ENCODE peak calls at places on chromosomes 2 and 18, in six cellular contexts. J is endothelial cell of umbilical vein; V is heart left ventricle; G is tibial artery; C is upper lobe of right lung; B is CD4-positive, alpha-beta T cell. I is an unnamed sample.

GRCh38 chr2:13819896-13820295 is 812.6 kb upstream of the LRATD1 start:
- DNase-seq in J (no peak), V (no peak), G (no peak), C (no peak), B (no peak), I (no peak)

GRCh38 chr2:237278593-237278992 is 135.4 kb downstream of the COL6A3 start:
- DNase-seq in J (no peak), V (peak), G (peak), C (no peak), B (no peak), I (no peak)

GRCh38 chr2:39996653-39997080 is 217.6 kb upstream of the THUMPD2 start:
- DNase-seq in J (peak), V (no peak), G (no peak), C (no peak), B (no peak), I (peak)

GRCh38 chr18:51195602-51196115 is 1.8 kb downstream of the MEX3C start:
- DNase-seq in J (peak), V (peak), G (no peak), C (no peak), B (no peak), I (peak)

GRCh38 chr18:27057459-27058302 is 127.4 kb downstream of the CHST9 start:
- DNase-seq in J (no peak), V (no peak), G (no peak), C (no peak), B (no peak), I (no peak)

GRCh38 chr2:72316774-72317173 is 169.1 kb upstream of the CYP26B1 start:
- DNase-seq in J (no peak), V (no peak), G (no peak), C (no peak), B (no peak), I (no peak)

GRCh38 chr2:71716697-71717624 is 263.6 kb downstream of the DYSF start:
- DNase-seq in J (peak), V (peak), G (peak), C (peak), B (no peak), I (peak)

GRCh38 chr2:36451512-36451911 is 95.9 kb downstream of the CRIM1 start:
- DNase-seq in J (no peak), V (no peak), G (no peak), C (no peak), B (no peak), I (no peak)

GRCh38 chr2:42385225-42385624 is 24.2 kb upstream of the COX7A2L start:
- DNase-seq in J (no peak), V (no peak), G (no peak), C (no peak), B (no peak), I (peak)

GRCh38 chr2:196610796-196611195 is 28.7 kb upstream of the CCDC150 start:
- DNase-seq in J (no peak), V (no peak), G (no peak), C (no peak), B (no peak), I (no peak)

GRCh38 chr2:183678908-183679307 is 554.7 kb downstream of the NUP35 start:
- DNase-seq in J (no peak), V (no peak), G (no peak), C (no peak), B (no peak), I (no peak)

GRCh38 chr2:43559391-43560230 is 36.2 kb downstream of the THADA start:
- DNase-seq in J (no peak), V (no peak), G (no peak), C (no peak), B (no peak), I (no peak)

GRCh38 chr18:64966667-64967066 is 784.1 kb upstream of the CDH7 start:
- DNase-seq in J (no peak), V (peak), G (no peak), C (no peak), B (no peak), I (no peak)

GRCh38 chr2:107303964-107304363 is 418.0 kb upstream of the ST6GAL2 start:
- DNase-seq in J (no peak), V (no peak), G (no peak), C (no peak), B (no peak), I (peak)

GRCh38 chr18:23588836-23589560 is 2.7 kb upstream of the NPC1 start:
- DNase-seq in J (no peak), V (no peak), G (no peak), C (no peak), B (no peak), I (peak)

GRCh38 chr2:240597419-240598181 is 11.1 kb downstream of the CAPN10 start:
- DNase-seq in J (no peak), V (no peak), G (no peak), C (peak), B (peak), I (peak)

GRCh38 chr18:54506516-54507261 is 84.4 kb upstream of the DYNAP start:
- DNase-seq in J (no peak), V (no peak), G (no peak), C (no peak), B (no peak), I (no peak)

GRCh38 chr2:20247084-20247483 is 22.2 kb upstream of the SDC1 start:
- DNase-seq in J (no peak), V (no peak), G (no peak), C (no peak), B (no peak), I (no peak)

GRCh38 chr2:41544709-41545108 is 503.1 kb upstream of the PKDCC start:
- DNase-seq in J (no peak), V (no peak), G (no peak), C (no peak), B (no peak), I (no peak)

GRCh38 chr2:72892506-72893173 is 5.4 kb downstream of the SPR start:
- DNase-seq in J (peak), V (peak), G (no peak), C (peak), B (peak), I (peak)

GRCh38 chr2:11701831-11702301 is 31.9 kb upstream of the NTSR2 start:
- DNase-seq in J (no peak), V (peak), G (peak), C (no peak), B (no peak), I (no peak)

GRCh38 chr2:65128297-65129190 is 1.4 kb downstream of the RAB1A start:
- DNase-seq in J (peak), V (peak), G (peak), C (no peak), B (no peak), I (no peak)

GRCh38 chr18:23143059-23143831 is 8.0 kb downstream of the CABLES1 start:
- DNase-seq in J (no peak), V (no peak), G (peak), C (peak), B (no peak), I (peak)

GRCh38 chr2:158477202-158477601 is 20.4 kb downstream of the PKP4 start:
- DNase-seq in J (peak), V (no peak), G (no peak), C (no peak), B (no peak), I (no peak)

GRCh38 chr2:28224648-28225471 is 167.8 kb upstream of the FOSL2 start:
- DNase-seq in J (no peak), V (no peak), G (no peak), C (no peak), B (no peak), I (peak)

GRCh38 chr2:127569274-127570065 is 34.0 kb downstream of the MYO7B start:
- DNase-seq in J (peak), V (no peak), G (peak), C (peak), B (no peak), I (peak)

GRCh38 chr2:126911111-126911796 is 12.6 kb downstream of the TEX51 start:
- DNase-seq in J (no peak), V (no peak), G (no peak), C (peak), B (no peak), I (no peak)

GRCh38 chr18:40676676-40677075 is 1278.4 kb upstream of the PIK3C3 start:
- DNase-seq in J (no peak), V (no peak), G (no peak), C (no peak), B (no peak), I (no peak)

GRCh38 chr2:150468350-150468960 is 19.0 kb downstream of the RND3 start:
- DNase-seq in J (peak), V (no peak), G (no peak), C (no peak), B (no peak), I (no peak)

GRCh38 chr18:78876868-78877267 is 102.8 kb upstream of the SALL3 start:
- DNase-seq in J (no peak), V (no peak), G (no peak), C (no peak), B (no peak), I (peak)

GRCh38 chr18:28015671-28016070 is 161.3 kb downstream of the CDH2 start:
- DNase-seq in J (no peak), V (no peak), G (no peak), C (no peak), B (no peak), I (no peak)

GRCh38 chr2:131004446-131005209 is 88.6 kb downstream of the FAM168B start:
- DNase-seq in J (no peak), V (no peak), G (no peak), C (no peak), B (no peak), I (no peak)

GRCh38 chr2:59333007-59333406 is 1091.9 kb upstream of the FANCL start:
- DNase-seq in J (no peak), V (no peak), G (no peak), C (no peak), B (no peak), I (no peak)

GRCh38 chr2:130896813-130897212 is 60.1 kb downstream of the ARHGEF4 start:
- DNase-seq in J (no peak), V (no peak), G (no peak), C (no peak), B (no peak), I (no peak)

GRCh38 chr2:240326886-240327285 is 108.6 kb upstream of the GPC1 start:
- DNase-seq in J (no peak), V (no peak), G (no peak), C (no peak), B (no peak), I (no peak)

GRCh38 chr2:204909791-204910190 is 364.5 kb downstream of the PARD3B start:
- DNase-seq in J (no peak), V (no peak), G (no peak), C (no peak), B (no peak), I (no peak)

DNA sequence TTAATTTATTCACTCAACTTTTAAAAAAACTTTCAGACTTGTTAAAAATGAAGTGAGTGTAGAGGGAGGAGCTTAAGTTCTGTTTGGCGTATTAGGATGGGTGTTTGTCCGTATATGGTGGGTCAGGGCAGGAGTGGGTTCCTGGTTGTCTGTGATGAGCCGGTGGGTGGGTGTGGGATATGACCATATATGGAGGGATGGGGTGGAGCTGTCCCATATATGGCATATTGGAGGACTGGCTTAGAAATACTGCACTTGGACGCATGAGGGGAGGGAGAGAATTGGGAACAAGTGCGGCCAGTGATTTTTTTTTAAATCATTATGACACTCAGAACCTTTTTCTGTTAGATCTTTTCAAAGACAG is 1.5 kb downstream of the KDM3A start:
- DNase-seq in J (peak), V (peak), G (peak), C (peak), B (peak), I (peak)
- H3K27ac ChIP-seq in J (peak), V (peak), G (peak), C (peak), B (peak), I (peak)

DNA sequence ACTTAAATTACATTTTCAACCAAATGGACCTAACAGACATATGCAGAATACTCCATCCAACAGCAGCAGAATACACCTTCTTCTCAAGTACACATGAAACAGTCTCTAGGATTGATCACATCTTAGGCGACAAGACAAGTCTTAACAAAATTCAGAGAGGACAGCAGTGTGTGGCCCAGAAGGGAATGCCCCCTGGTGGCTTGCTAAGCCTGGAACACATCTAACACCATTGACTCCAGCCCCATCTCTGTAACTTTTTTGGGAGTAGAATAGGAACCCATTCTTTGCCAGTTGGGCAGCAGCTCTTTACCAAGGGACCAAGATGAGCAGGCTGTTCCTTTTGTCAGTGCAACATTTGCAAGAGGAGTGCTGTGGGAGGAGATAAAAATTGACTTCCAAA is 249.9 kb downstream of the PLCL1 start:
- DNase-seq in J (peak), V (peak), G (no peak), C (no peak), B (peak), I (peak)
- TF ChIP-seq CTCF in J (peak), V (peak), G (peak), C (peak), B (peak), I (peak)

GRCh38 chr2:96526101-96526591 is 10.4 kb upstream of the ARID5A start:
- DNase-seq in J (no peak), V (no peak), G (no peak), C (peak), B (no peak), I (no peak)
- H3K27ac ChIP-seq in J (no peak), V (no peak), G (no peak), C (no peak), B (no peak), I (no peak)

DNA sequence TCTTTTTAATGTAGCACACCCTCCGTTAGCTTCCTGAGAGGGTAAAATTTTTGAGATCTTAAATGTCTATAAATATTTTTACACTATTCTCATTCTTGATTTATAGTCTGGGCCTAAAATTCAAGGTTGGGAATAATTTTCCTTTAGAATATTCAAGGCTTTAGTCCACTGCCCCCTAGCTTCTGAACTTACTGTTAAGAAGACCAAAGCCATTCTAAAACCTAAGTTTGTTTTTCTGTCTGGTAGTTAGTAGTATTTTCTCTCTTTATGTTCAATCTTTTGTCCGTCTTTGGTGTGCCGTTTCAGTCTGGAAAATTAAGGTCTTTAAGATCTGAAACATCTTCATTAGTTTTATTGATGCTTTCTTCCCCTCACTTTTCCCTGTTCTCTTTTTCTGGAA is 14.5 kb downstream of the OSBPL6 start:
- DNase-seq in J (no peak), V (no peak), G (no peak), C (no peak), B (no peak), I (no peak)
- TF ChIP-seq CTCF in J (no peak), V (peak), G (peak), C (peak), B (no peak), I (peak)

GRCh38 chr2:177646241-177646640 is 253.7 kb downstream of the AGPS start:
- DNase-seq in J (no peak), V (no peak), G (no peak), C (no peak), B (no peak), I (no peak)

GRCh38 chr2:177649568-177650271 is 257.1 kb downstream of the AGPS start:
- DNase-seq in J (no peak), V (no peak), G (no peak), C (no peak), B (no peak), I (no peak)

GRCh38 chr2:177644838-177645237 is 252.3 kb downstream of the AGPS start:
- DNase-seq in J (no peak), V (no peak), G (no peak), C (no peak), B (no peak), I (no peak)

GRCh38 chr2:177645241-177645640 is 252.7 kb downstream of the AGPS start:
- DNase-seq in J (no peak), V (no peak), G (no peak), C (no peak), B (no peak), I (no peak)

GRCh38 chr2:177646791-177647190 is 254.2 kb downstream of the AGPS start:
- DNase-seq in J (no peak), V (no peak), G (no peak), C (no peak), B (no peak), I (no peak)
- H3K27ac ChIP-seq in J (no peak), V (no peak), G (no peak), C (no peak), B (no peak), I (no peak)

DNA sequence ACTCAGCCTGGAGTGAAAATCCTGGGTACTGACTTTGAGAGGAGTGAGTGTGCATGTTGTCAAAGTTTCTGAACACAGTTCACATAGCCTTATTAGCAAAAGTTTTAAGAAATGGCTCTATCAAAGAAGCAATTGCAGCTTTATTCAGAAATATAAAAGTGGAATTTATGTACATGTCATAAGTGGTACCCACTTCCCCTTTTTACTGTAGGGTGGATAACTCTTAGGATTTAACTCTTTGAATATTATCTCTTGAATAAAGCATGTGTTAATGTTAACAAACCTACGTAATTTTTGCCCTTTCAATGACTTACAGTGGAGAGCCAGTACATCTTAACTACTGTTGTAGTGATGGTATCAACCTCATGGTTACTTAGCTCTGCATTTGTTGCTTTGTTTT is 8.7 kb downstream of the NABP1 start:
- DNase-seq in J (no peak), V (no peak), G (no peak), C (no peak), B (no peak), I (no peak)
- TF ChIP-seq CTCF in J (no peak), V (no peak), G (no peak), C (no peak), B (no peak), I (no peak)

GRCh38 chr2:216717907-216718615 is 22.7 kb upstream of the IGFBP5 start:
- DNase-seq in J (no peak), V (no peak), G (no peak), C (no peak), B (no peak), I (no peak)
- H3K27ac ChIP-seq in J (no peak), V (no peak), G (no peak), C (no peak), B (no peak), I (no peak)

GRCh38 chr2:236177967-236178909 is 10.1 kb upstream of the GBX2 start:
- DNase-seq in J (peak), V (no peak), G (peak), C (peak), B (no peak), I (peak)

GRCh38 chr2:236176951-236177350 is 8.8 kb upstream of the GBX2 start:
- DNase-seq in J (no peak), V (no peak), G (no peak), C (peak), B (no peak), I (no peak)

GRCh38 chr2:236176417-236176816 is 8.2 kb upstream of the GBX2 start:
- DNase-seq in J (peak), V (no peak), G (no peak), C (peak), B (no peak), I (peak)

GRCh38 chr2:236178921-236179652 is 10.9 kb upstream of the GBX2 start:
- DNase-seq in J (peak), V (no peak), G (no peak), C (no peak), B (no peak), I (peak)

DNA sequence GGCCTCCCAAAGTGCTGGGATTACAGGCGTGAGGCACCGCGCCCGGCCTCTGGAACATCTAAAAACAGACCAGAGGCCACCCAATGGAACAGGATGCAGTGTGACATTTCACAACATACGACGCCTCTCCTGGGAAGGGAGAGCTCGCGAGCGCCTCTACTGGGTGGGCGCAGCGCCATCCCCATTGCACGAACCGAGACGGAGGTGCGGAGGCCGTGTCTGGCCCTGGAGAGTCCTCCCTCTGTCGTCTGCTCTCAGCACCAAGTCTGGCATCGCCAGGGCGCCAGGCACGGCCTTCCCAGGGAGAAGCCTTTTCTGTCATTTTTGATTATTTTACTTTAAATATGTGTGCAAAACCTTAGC is 9.4 kb upstream of the GBX2 start:
- DNase-seq in J (peak), V (no peak), G (no peak), C (peak), B (no peak), I (peak)
- TF ChIP-seq CTCF in J (peak), V (no peak), G (peak), C (no peak), B (no peak), I (peak)

I was measured in osteoblast.